ENCODE peak calls at places on chromosome 4, in four cellular contexts. R, K, V and F are unnamed samples.

GRCh38 chr4:125084608-125085007 is 230.1 kb upstream of the FAT4 start:
- DNase-seq in R (no peak), K (no peak), V (no peak), F (no peak)

GRCh38 chr4:145199056-145199713 is 18.8 kb upstream of the OTUD4 start:
- DNase-seq in R (no peak), K (no peak), V (no peak), F (no peak)

GRCh38 chr4:76090241-76090691 is 15.8 kb downstream of the ART3 start:
- DNase-seq in R (no peak), K (no peak), V (peak; percentile 95), F (no peak)

GRCh38 chr4:94446386-94446785 is 5.4 kb upstream of the PDLIM5 start:
- DNase-seq in R (no peak), K (no peak), V (no peak), F (no peak)

GRCh38 chr4:60737858-60738257 is 462.3 kb upstream of the ADGRL3 start:
- DNase-seq in R (no peak), K (no peak), V (peak; percentile 16), F (no peak)

GRCh38 chr4:87054900-87055299 is 120.1 kb downstream of the AFF1 start:
- DNase-seq in R (no peak), K (no peak), V (no peak), F (no peak)

GRCh38 chr4:98816386-98816785 is 112.5 kb downstream of the EIF4E start:
- DNase-seq in R (no peak), K (no peak), V (no peak), F (no peak)

GRCh38 chr4:8269535-8270417 is at the start of gene HTRA3:
- DNase-seq in R (peak; percentile 74), K (peak; percentile 87), V (no peak), F (peak; percentile 58)

GRCh38 chr4:108080752-108081151 is 88.0 kb downstream of the LEF1 start:
- DNase-seq in R (no peak), K (no peak), V (no peak), F (no peak)

GRCh38 chr4:186727977-186728519 is 4.4 kb upstream of the FAT1 start:
- DNase-seq in R (peak; percentile 56), K (no peak), V (no peak), F (no peak)

GRCh38 chr4:188018262-188018661 is 22.7 kb downstream of the ZFP42 start:
- DNase-seq in R (no peak), K (no peak), V (no peak), F (no peak)

GRCh38 chr4:12633058-12633651 is 851.0 kb downstream of the RAB28 start:
- DNase-seq in R (peak; percentile 89), K (peak; percentile 73), V (peak; percentile 34), F (peak; percentile 84)

GRCh38 chr4:78720994-78721677 is 55.0 kb upstream of the BMP2K start:
- DNase-seq in R (no peak), K (no peak), V (no peak), F (no peak)

GRCh38 chr4:21709031-21709430 is 239.5 kb downstream of the KCNIP4 start:
- DNase-seq in R (no peak), K (no peak), V (no peak), F (no peak)

GRCh38 chr4:147933316-147933715 is 201.4 kb downstream of the ARHGAP10 start:
- DNase-seq in R (peak; percentile 34), K (no peak), V (no peak), F (no peak)

GRCh38 chr4:6907658-6908191 is 1.9 kb upstream of the TBC1D14 start:
- DNase-seq in R (peak; percentile 78), K (peak; percentile 59), V (no peak), F (no peak)

GRCh38 chr4:151195801-151196200 is 81.2 kb upstream of the PRSS48 start:
- DNase-seq in R (no peak), K (no peak), V (no peak), F (no peak)

GRCh38 chr4:10104211-10104990 is 12.2 kb downstream of the WDR1 start:
- DNase-seq in R (no peak), K (no peak), V (no peak), F (no peak)

GRCh38 chr4:95124906-95125504 is 367.2 kb downstream of the BMPR1B start:
- DNase-seq in R (peak; percentile 86), K (no peak), V (no peak), F (no peak)

GRCh38 chr4:152308925-152309324 is 227.0 kb downstream of the FBXW7 start:
- DNase-seq in R (no peak), K (no peak), V (no peak), F (no peak)
- H3K4me3 ChIP-seq in R (no peak overlapping the region), K (no peak overlapping the region), V (no peak overlapping the region), F (no peak overlapping the region)

GRCh38 chr4:40334591-40335507 is at the start of gene CHRNA9:
- DNase-seq in R (peak; percentile 59), K (no peak), V (no peak), F (no peak)

GRCh38 chr4:40337523-40337922 is 2.4 kb downstream of the CHRNA9 start:
- DNase-seq in R (no peak), K (no peak), V (no peak), F (no peak)

GRCh38 chr4:40337081-40337480 is 1.9 kb downstream of the CHRNA9 start:
- DNase-seq in R (no peak), K (no peak), V (no peak), F (no peak)

GRCh38 chr4:40333921-40334352 is 1.2 kb upstream of the CHRNA9 start:
- DNase-seq in R (peak; percentile 36), K (no peak), V (no peak), F (no peak)

DNA sequence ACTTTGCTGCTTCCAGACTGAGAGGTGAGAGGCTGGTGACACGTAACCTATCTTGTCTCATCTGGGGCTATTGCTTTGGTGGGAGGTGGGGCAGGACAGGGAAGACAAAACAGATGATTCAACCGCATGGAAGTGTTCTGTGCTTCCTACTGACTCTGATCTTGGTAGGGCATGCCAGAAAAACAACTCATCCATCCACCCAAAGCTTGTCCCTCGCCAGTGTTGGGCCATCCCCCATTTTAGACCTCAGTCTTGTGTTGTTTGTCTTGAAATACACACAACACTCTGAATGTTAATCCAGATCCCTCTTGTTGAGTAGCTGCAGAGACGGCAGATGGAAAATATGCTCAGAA is 351 bp downstream of the CHRNA9 start:
- DNase-seq in R (no peak), K (no peak), V (no peak), F (no peak)
- H3K4me3 ChIP-seq in R (no peak overlapping the region), K (no peak overlapping the region), V (no peak overlapping the region), F (no peak overlapping the region)

DNA sequence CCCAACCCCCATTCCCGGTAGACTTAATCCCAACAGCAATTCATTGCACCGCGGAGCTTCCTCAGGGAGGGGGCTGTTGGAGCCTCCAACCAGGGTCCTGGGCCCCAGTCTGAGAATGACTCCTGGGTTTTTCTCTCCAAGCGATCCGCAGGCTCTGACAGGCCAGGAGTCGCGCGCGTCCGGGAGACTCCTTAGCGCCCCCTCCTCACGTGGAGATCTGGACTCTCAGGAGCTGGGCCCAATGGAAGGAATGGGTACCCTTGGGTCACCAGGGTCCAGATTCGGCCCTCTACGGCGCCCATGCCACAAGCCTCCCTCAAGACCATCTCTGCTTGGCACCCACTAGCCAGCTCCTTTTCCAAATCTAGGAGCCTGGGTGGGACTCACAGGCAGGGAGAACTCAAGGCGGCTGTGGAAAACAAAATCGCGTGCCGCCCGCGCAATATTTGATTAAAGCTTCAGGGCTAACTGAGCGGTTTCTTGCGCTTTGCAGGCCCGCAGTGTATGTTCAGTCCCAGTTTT is 7.1 kb downstream of the HAND2 start:
- DNase-seq in R (no peak), K (no peak), V (no peak), F (no peak)
- H3K4me3 ChIP-seq in R (peak overlapping the region; percentile 57), K (peak overlapping the region; percentile 96), V (peak overlapping the region; percentile 29), F (peak overlapping the region; percentile 31)

GRCh38 chr4:159048166-159048886 is 54.6 kb upstream of the RAPGEF2 start:
- DNase-seq in R (peak; percentile 63), K (peak; percentile 85), V (no peak), F (peak; percentile 75)
- H3K4me3 ChIP-seq in R (no peak overlapping the region), K (peak overlapping the region; percentile 39), V (no peak overlapping the region), F (no peak overlapping the region)

DNA sequence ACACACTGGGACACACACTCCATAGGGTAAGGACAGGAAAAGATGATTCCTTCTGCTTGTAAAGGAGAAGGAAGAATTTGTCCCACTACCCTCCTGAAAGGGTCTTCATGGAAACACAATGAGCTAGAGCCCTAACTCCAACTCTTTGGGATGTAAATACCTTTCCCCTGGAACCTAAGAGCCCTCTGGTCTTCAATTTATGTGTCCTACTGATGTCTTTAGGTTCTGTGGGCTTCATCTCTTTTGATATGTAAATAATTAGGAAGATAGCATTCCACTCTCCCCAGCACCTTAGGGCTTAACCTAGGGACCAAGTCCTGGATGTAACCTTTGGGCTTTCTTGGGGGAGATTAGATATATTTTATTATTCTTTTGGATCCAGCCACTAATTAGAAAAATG is 38.3 kb downstream of the PF4 start:
- DNase-seq in R (peak; percentile 82), K (no peak), V (no peak), F (no peak)
- H3K4me3 ChIP-seq in R (peak overlapping the region; percentile 48), K (no peak overlapping the region), V (no peak overlapping the region), F (no peak overlapping the region)

DNA sequence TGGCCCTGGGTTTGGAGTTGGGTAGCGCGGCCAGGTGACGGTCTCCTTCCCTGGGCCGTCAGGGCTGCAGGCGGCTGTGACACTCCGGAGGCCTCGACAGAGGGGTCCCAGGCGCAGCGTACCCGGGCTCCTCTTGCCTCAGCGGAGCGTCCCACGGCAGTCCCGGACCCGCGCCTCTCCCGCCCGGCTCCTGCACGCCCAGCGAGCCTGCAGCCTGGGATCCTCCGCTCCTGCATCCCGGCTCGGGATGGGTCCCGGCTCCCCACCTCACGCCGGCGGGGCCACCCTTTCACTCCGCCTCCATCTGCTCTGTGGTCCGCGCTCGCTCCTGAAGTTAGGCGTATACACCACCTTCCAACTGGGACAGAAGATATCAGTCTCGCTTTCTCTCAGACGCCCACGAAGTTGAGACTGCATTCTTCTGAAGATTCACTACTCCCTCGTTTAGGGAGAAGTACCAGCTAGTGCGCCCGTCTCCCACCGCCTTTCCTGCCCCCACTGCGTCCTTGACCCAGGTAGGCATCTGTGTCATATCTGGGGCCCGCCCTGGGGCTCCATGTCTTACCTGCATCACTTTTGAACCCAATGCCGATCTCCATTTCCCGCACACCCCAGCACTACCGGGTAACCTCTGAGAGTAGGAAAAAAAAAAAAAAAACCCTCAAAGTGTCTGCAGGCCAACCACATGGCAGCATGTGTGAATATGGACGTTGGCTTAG is 32.3 kb upstream of the KDR start:
- DNase-seq in R (peak; percentile 69), K (no peak), V (no peak), F (no peak)
- H3K4me3 ChIP-seq in R (peak overlapping the region; percentile 43), K (no peak overlapping the region), V (no peak overlapping the region), F (no peak overlapping the region)

GRCh38 chr4:89434364-89434988 is 126.9 kb upstream of the GPRIN3 start:
- DNase-seq in R (peak; percentile 64), K (no peak), V (peak; percentile 11), F (no peak)

GRCh38 chr4:89439533-89439932 is 131.9 kb upstream of the GPRIN3 start:
- DNase-seq in R (no peak), K (no peak), V (no peak), F (no peak)

GRCh38 chr4:89438102-89438831 is 130.7 kb upstream of the GPRIN3 start:
- DNase-seq in R (peak; percentile 92), K (no peak), V (peak; percentile 3), F (peak; percentile 23)
- H3K4me3 ChIP-seq in R (no peak overlapping the region), K (no peak overlapping the region), V (no peak overlapping the region), F (no peak overlapping the region)

GRCh38 chr4:5710962-5711478 is at the start of gene EVC:
- DNase-seq in R (peak; percentile 71), K (peak; percentile 94), V (no peak), F (peak; percentile 80)
- H3K4me3 ChIP-seq in R (peak within 1 kb of the TSS; percentile 77), K (peak within 1 kb of the TSS; percentile 63), V (no peak within 1 kb of the TSS), F (peak within 1 kb of the TSS; percentile 29)